ENCODE peak calls at places on chromosomes 5 and 9, in six cellular contexts. R is PC-9, W is stomach, T is heart left ventricle, J is breast epithelium, F is progenitor cell of endocrine pancreas. A is an unnamed sample.

GRCh38 chr5:87784869-87785268 is 372.1 kb upstream of the CCNH start:
- DNase-seq in R (no peak), W (no peak), T (no peak), J (no peak), F (no peak), A (no peak)

GRCh38 chr5:65893749-65894430 is 32.5 kb upstream of the ERBIN start:
- DNase-seq in R (no peak), W (no peak), T (no peak), J (no peak), F (no peak), A (no peak)

GRCh38 chr5:9348296-9348996 is 197.4 kb downstream of the SEMA5A start:
- DNase-seq in R (no peak), W (no peak), T (no peak), J (no peak), F (no peak), A (no peak)

GRCh38 chr5:110335361-110336046 is 391.0 kb downstream of the TMEM232 start:
- DNase-seq in R (no peak), W (no peak), T (no peak), J (no peak), F (no peak), A (no peak)

GRCh38 chr5:132363431-132364112 is 5.9 kb upstream of the SLC22A5 start:
- DNase-seq in R (peak; percentile 49), W (no peak), T (no peak), J (no peak), F (no peak), A (no peak)

GRCh38 chr5:126976520-126977172 is 53.7 kb downstream of the MARCHF3 start:
- DNase-seq in R (no peak), W (no peak), T (no peak), J (no peak), F (no peak), A (no peak)

GRCh38 chr5:6856658-6857057 is 143.4 kb downstream of the TENT4A start:
- DNase-seq in R (no peak), W (no peak), T (no peak), J (no peak), F (no peak), A (no peak)

GRCh38 chr5:174412941-174413340 is 311.4 kb upstream of the MSX2 start:
- DNase-seq in R (no peak), W (no peak), T (no peak), J (no peak), F (no peak), A (no peak)

GRCh38 chr5:3542769-3543168 is 52.9 kb upstream of the IRX1 start:
- DNase-seq in R (no peak), W (no peak), T (no peak), J (no peak), F (no peak), A (no peak)

GRCh38 chr5:96141749-96142148 is 180.1 kb upstream of the ELL2 start:
- DNase-seq in R (no peak), W (no peak), T (no peak), J (no peak), F (no peak), A (no peak)

GRCh38 chr5:145689235-145689634 is 145.9 kb downstream of the PRELID2 start:
- DNase-seq in R (no peak), W (no peak), T (no peak), J (no peak), F (no peak), A (no peak)

GRCh38 chr5:172795401-172795977 is 24.5 kb upstream of the DUSP1 start:
- DNase-seq in R (no peak), W (peak; percentile 72), T (peak; percentile 95), J (peak; percentile 74), F (no peak), A (no peak)
- TF ChIP-seq CTCF in R (no peak), W (no peak), T (no peak), J (no peak), F (no peak), A (no peak)

GRCh38 chr5:170625221-170626165 is 121.7 kb downstream of the KCNIP1 start:
- DNase-seq in R (no peak), W (no peak), T (no peak), J (no peak), F (no peak), A (no peak)

GRCh38 chr5:170627271-170627670 is 123.5 kb downstream of the KCNIP1 start:
- DNase-seq in R (no peak), W (no peak), T (no peak), J (peak; percentile 35), F (no peak), A (no peak)

GRCh38 chr5:170626507-170627150 is 122.8 kb downstream of the KCNIP1 start:
- DNase-seq in R (no peak), W (no peak), T (no peak), J (peak; percentile 20), F (no peak), A (no peak)

GRCh38 chr5:170622933-170623332 is 119.1 kb downstream of the KCNIP1 start:
- DNase-seq in R (no peak), W (no peak), T (no peak), J (no peak), F (no peak), A (no peak)

DNA sequence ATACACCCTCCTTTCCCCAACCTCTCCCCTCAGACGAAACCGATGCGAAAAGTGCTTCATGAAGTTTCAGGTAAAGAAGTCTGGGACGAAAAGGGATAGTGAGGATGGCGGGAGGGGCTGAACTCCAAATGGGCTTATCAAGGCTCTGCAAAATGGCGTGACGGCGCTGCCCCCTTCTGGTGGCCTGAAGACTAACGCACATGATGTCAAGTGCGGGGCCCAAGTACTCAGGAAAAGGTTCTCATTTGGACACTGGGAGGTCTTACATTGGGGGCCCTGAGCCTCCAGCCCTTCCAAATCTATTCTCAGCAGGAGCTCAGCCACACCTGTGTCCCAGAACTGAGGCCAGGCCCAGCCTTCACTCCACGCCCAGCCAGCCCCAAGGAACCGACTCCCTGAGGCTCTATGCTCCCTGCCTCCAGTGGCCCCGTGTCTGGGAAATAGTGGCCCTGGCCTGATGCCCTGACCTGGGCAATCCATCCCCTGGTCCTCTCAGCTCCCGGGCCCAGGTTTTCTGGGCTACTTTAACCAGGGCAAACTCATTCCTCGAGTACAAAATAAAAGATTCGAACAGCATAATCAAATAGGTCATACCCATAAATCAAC is 119.9 kb downstream of the KCNIP1 start:
- DNase-seq in R (peak; percentile 26), W (peak; percentile 35), T (no peak), J (peak; percentile 44), F (peak; percentile 39), A (no peak)
- TF ChIP-seq CTCF in R (peak; percentile 89), W (no peak), T (peak; percentile 50), J (peak; percentile 31), F (peak; percentile 84), A (peak; percentile 86)

DNA sequence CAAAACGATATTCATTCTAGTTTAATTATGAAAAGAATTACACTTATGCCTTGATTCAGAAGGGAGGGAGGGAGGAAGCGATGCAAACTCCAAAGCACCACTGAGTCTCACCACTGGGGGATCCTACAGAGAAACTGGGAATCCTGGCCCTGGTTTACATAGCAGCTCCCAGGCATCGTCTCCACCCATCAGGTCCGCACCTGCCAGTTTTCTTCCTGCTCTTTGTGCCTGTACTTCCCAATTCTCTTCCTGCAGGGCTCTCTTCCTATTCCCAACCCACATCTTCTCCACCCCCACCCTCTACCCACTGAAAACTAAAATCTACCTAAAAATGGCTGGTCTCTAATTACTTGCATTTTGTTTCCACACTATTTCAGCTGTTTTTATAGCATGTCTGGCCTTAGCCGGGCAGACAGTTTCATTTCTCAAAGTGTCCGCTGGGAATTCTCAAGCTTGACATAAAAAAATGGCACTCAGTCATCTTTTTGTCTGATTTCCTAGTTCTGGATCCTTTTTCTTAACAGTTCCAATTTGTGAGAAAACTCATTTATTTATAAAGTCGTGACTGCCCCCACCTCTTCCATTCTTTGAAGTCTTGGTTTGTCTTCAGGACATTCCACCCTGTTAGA is 1.6 kb upstream of the TNIP1 start:
- DNase-seq in R (peak; percentile 37), W (no peak), T (no peak), J (no peak), F (no peak), A (no peak)
- TF ChIP-seq CTCF in R (peak; percentile 26), W (no peak), T (no peak), J (peak; percentile 25), F (peak; percentile 50), A (peak; percentile 64)

DNA sequence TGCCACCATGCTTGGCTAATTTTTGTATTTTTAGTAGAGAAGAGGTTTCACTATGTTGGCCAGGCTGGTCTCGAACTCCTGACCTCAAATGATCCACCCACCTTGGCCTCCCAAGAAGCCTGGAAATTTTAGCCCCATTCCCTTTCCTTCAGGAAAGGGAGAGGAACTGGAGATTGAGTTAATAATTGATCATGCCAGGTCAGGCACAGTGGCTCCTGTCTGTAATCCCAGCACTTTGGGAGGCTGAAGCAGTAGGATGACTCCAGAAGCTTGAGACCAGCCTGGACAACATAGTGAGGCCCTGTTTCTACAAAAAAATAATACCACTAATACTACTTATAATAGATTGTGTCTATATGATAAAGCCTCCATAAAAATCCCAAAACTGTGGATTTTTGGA is 124.6 kb downstream of the UNC13B start:
- DNase-seq in R (no peak), W (no peak), T (no peak), J (no peak), F (no peak), A (no peak)
- TF ChIP-seq CTCF in R (no peak), W (no peak), T (no peak), J (no peak), F (no peak), A (no peak)

GRCh38 chr5:2300421-2300820 is 417.7 kb upstream of the IRX4 start:
- DNase-seq in R (no peak), W (no peak), T (no peak), J (peak; percentile 46), F (no peak), A (no peak)

GRCh38 chr5:2298746-2299145 is 416.0 kb upstream of the IRX4 start:
- DNase-seq in R (no peak), W (no peak), T (no peak), J (peak; percentile 35), F (no peak), A (no peak)

GRCh38 chr5:2300861-2301610 is 418.3 kb upstream of the IRX4 start:
- DNase-seq in R (no peak), W (no peak), T (no peak), J (peak; percentile 41), F (no peak), A (no peak)

GRCh38 chr5:2297991-2298390 is 415.3 kb upstream of the IRX4 start:
- DNase-seq in R (no peak), W (no peak), T (no peak), J (peak; percentile 17), F (no peak), A (no peak)

DNA sequence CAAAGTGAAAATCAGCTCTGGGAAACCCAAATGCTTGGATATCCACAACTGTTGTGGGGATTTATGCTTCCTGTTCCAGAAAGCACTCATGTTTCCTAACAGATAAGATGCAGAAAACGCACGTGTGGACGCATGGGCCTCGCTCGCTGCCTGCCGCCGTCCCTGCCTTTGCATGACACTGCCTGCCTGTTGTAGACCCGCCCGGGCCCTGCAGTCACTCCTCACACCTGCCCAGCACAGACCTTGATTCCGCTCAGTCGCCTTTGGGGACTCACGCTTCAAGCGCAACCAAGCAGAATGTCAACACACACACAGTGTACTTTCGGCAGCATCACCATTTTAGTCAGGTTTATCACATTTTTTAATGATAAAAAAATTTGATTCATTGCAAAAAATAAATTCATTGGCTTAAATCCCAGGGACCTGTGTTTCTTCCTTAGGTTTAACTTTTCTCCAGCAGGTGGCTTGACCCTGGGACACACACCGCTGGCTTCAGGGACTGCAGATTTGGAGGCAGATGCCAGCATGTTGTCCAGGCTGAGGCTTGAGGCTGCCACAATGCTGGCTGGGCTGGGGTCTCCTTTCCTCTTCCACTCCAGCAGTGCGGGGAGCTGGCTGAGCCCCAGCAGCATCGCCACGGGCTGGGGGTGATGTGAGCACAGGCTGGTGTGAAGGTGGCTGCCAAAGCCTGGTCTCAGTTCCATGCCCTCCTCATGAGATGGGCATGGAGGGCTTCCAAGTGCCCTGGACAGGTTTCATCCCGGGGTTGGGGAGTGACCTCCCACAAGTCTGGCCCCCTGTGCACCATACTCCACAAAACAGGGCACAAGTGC is 416.9 kb upstream of the IRX4 start:
- DNase-seq in R (no peak), W (no peak), T (no peak), J (peak; percentile 34), F (no peak), A (no peak)
- TF ChIP-seq CTCF in R (peak; percentile 24), W (no peak), T (no peak), J (no peak), F (peak; percentile 35), A (peak; percentile 48)